ENCODE peak calls at places on chromosomes 12 and 14, in seven cellular contexts. G is H9, J is IMR-90, A is mesendoderm, O is trophoblast cell, Z is neuronal stem cell, I is H1. Y is an unnamed sample.
A peak's percentile ranks its signal among the peaks of the same experiment; 100 is the strongest.

GRCh38 chr12:43882578-43883178 is 46.8 kb downstream of the TMEM117 start:
- DNase-seq in Z (peak; percentile 17), A (peak; percentile 40), O (peak; percentile 28), G (no peak), I (no peak), J (peak; percentile 76), Y (peak; percentile 68)

GRCh38 chr12:120041386-120042231 is 52.6 kb downstream of the BICDL1 start:
- DNase-seq in G (no peak), A (peak; percentile 14), J (no peak), Z (no peak), O (peak; percentile 30), I (no peak), Y (no peak)

GRCh38 chr12:94570161-94570560 is 80.2 kb downstream of the TMCC3 start:
- DNase-seq in I (no peak), J (peak; percentile 28), O (no peak), A (no peak), G (no peak), Z (no peak), Y (no peak)

GRCh38 chr12:89833337-89834252 is 125.0 kb upstream of the ATP2B1 start:
- DNase-seq in I (no peak), Z (no peak), O (no peak), A (no peak), J (peak; percentile 11), G (no peak), Y (no peak)

GRCh38 chr12:94701711-94702110 is 51.4 kb upstream of the TMCC3 start:
- DNase-seq in Z (no peak), G (no peak), I (no peak), J (no peak), A (no peak), O (no peak), Y (no peak)

GRCh38 chr12:77940566-77940965 is 109.9 kb downstream of the NAV3 start:
- DNase-seq in O (no peak), Z (no peak), A (no peak), G (no peak), I (no peak), J (peak; percentile 61), Y (peak; percentile 74)

GRCh38 chr12:108770269-108770829 is 39.0 kb upstream of the CORO1C start:
- DNase-seq in G (no peak), Z (no peak), I (no peak), A (no peak), J (no peak), O (no peak), Y (no peak)

GRCh38 chr14:71753126-71753830 is 179.0 kb upstream of the RGS6 start:
- DNase-seq in J (peak; percentile 85), I (peak; percentile 81), G (peak; percentile 90), Z (peak; percentile 72), A (peak; percentile 88), O (peak; percentile 64), Y (peak; percentile 79)

GRCh38 chr12:71415336-71416231 is 24.0 kb upstream of the LGR5 start:
- DNase-seq in G (peak; percentile 41), A (peak; percentile 71), I (no peak), Z (peak; percentile 47), J (peak; percentile 59), O (peak; percentile 51), Y (peak; percentile 69)

GRCh38 chr12:57993030-57993429 is 51.7 kb downstream of the ATP23 start:
- DNase-seq in J (peak; percentile 28), Z (no peak), O (no peak), A (no peak), G (no peak), I (no peak), Y (no peak)

GRCh38 chr14:105898482-105899010 is 372.2 kb downstream of the TMEM121 start:
- DNase-seq in I (no peak), G (no peak), A (no peak), O (no peak), Z (no peak), J (no peak), Y (no peak)

GRCh38 chr12:115012861-115013667 is 329.1 kb upstream of the TBX3 start:
- DNase-seq in Z (no peak), I (no peak), G (peak; percentile 37), J (no peak), O (no peak), A (peak; percentile 14), Y (peak; percentile 7)

GRCh38 chr14:73149753-73150152 is 13.4 kb downstream of the PSEN1 start:
- DNase-seq in O (no peak), G (no peak), I (no peak), A (no peak), Z (no peak), J (peak; percentile 10), Y (peak; percentile 35)

GRCh38 chr14:32934891-32935633 is 3.6 kb upstream of the NPAS3 start:
- DNase-seq in O (no peak), I (no peak), G (peak; percentile 49), J (no peak), A (peak; percentile 50), Z (no peak), Y (peak; percentile 43)

GRCh38 chr12:78698747-78699146 is 165.8 kb upstream of the SYT1 start:
- DNase-seq in I (no peak), Z (no peak), G (no peak), A (no peak), O (no peak), J (peak; percentile 39), Y (peak; percentile 13)

GRCh38 chr14:65096323-65097089 is 5.8 kb downstream of the MAX start:
- DNase-seq in A (no peak), Z (no peak), I (no peak), G (no peak), O (no peak), J (no peak), Y (peak; percentile 8)

DNA sequence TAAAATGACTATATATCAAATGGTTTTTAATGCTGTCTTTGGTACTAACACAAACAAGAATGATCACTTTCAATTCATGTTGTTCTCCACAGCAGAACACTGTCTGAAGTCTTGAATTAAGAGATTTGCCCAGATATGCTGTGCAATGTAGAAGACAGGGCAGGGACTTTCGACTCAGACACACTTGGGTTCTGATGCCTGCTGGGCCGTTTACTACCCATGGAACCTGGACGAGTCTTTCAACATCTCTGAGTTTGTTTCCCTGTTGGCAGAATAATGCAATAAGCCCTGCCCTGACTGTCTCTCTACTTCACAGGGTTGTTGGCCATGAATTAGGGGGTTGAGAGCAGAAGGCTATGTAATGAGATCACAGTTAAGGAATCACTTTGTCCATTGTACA is 162.6 kb upstream of the TMPO start:
- DNase-seq in G (no peak), Z (no peak), O (no peak), I (no peak), J (no peak), A (no peak), Y (peak; percentile 60)
- H2AK5ac ChIP-seq in G (no peak overlapping the region), Z (no peak overlapping the region), O (no peak overlapping the region), I (no peak overlapping the region), J (no peak overlapping the region), A (peak overlapping the region; percentile 77), Y (no peak overlapping the region)

GRCh38 chr14:102507891-102508312 is 1.7 kb downstream of the ANKRD9 start:
- DNase-seq in J (no peak), G (peak; percentile 43), I (no peak), O (no peak), Z (no peak), A (no peak), Y (no peak)

GRCh38 chr14:102505775-102506598 is 3.6 kb downstream of the ANKRD9 start:
- DNase-seq in A (no peak), Z (no peak), O (no peak), J (no peak), I (no peak), G (no peak), Y (no peak)

GRCh38 chr14:102504951-102505600 is 4.5 kb downstream of the ANKRD9 start:
- DNase-seq in G (no peak), I (no peak), Z (no peak), O (no peak), J (no peak), A (no peak), Y (no peak)

GRCh38 chr14:102507026-102507860 is 2.3 kb downstream of the ANKRD9 start:
- DNase-seq in G (peak; percentile 54), Z (no peak), O (no peak), A (no peak), J (no peak), I (no peak), Y (no peak)

DNA sequence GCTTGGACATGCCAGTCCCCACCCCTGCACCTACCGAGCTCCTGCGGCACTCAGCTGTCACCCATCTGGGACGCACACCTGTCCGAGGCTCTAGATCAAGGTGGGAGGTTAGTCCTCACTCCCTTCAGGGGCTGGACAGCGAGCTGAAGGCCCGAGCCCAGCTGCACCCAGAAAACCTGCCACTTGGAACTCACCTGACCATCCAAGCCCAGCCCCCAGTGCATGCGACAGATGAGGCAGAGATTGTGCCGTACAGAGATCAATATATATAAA is 3.0 kb downstream of the ANKRD9 start:
- DNase-seq in G (no peak), J (no peak), O (no peak), A (no peak), Z (no peak), I (no peak), Y (no peak)
- H4K8ac ChIP-seq in G (no peak overlapping the region), J (no peak overlapping the region), O (no peak overlapping the region), A (no peak overlapping the region), Z (no peak overlapping the region), I (no peak overlapping the region), Y (no peak overlapping the region)

DNA sequence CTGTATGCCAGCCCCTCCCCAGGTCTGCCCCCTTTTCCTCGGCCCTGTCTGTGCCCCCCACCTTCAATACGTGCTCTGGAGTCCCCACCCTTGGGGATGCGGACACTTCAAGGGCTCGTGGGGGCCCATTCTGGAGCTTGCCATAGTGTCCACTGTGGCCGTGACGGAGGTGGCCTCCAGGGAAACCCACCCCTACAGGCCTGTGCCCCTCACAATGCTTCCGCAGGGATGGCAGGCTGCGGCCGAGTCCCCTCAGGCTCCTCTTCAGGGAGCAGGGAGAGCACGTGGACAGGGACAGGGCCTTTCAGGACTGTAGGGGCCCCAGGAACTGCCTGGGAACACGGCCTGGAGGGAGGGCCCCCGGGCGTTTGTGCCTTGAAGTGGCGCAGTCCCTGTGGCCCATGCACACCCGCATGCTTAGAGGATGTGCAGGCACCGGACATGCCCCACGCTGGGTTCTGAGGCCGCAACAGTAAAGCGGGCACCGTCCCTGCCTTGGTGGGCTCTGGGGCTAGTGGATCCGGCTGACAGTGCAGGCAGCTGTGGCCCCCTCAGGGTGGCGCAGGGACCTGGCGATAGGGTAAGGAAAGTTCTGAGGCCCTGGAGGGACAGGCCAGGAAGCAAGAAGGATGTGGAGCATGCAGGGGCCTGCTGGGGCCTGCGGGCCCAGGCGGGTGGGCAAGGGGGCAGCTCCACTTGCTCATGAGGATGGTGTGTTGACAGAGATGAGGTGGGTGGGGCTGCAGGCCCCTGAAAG is 209.0 kb upstream of the RTL1 start:
- DNase-seq in Z (no peak), O (no peak), G (no peak), A (no peak), I (no peak), J (no peak), Y (no peak)
- H2AK5ac ChIP-seq in Z (peak overlapping the region; percentile 91), O (no peak overlapping the region), G (no peak overlapping the region), A (no peak overlapping the region), I (no peak overlapping the region), J (no peak overlapping the region), Y (no peak overlapping the region)

GRCh38 chr12:54940695-54941315 is 43.8 kb downstream of the TESPA1 start:
- DNase-seq in O (no peak), A (peak; percentile 23), I (no peak), G (no peak), Z (no peak), J (no peak), Y (no peak)

GRCh38 chr12:54941659-54942058 is 42.9 kb downstream of the TESPA1 start:
- DNase-seq in Z (no peak), G (no peak), I (no peak), J (no peak), A (no peak), O (no peak), Y (no peak)

GRCh38 chr12:54948171-54948570 is 36.4 kb downstream of the TESPA1 start:
- DNase-seq in A (peak; percentile 94), O (no peak), J (no peak), G (no peak), Z (no peak), I (no peak), Y (no peak)

GRCh38 chr12:54949041-54949721 is 35.4 kb downstream of the TESPA1 start:
- DNase-seq in O (no peak), J (no peak), I (no peak), A (no peak), Z (no peak), G (no peak), Y (no peak)

GRCh38 chr12:54945082-54945481 is 39.5 kb downstream of the TESPA1 start:
- DNase-seq in A (no peak), O (no peak), Z (no peak), I (no peak), J (no peak), G (no peak), Y (no peak)
- H4K8ac ChIP-seq in A (no peak overlapping the region), O (no peak overlapping the region), Z (no peak overlapping the region), I (no peak overlapping the region), J (no peak overlapping the region), G (no peak overlapping the region), Y (no peak overlapping the region)